ENCODE peak calls at places on chromosome 12, in eight cellular contexts. O is non-pigmented ciliary epithelial cell; R is NCI-H1417 treated with DMSO at 0.1 percent for 48 hours; Y is memory B cell; K is activated naive CD4-positive, alpha-beta T cell treated with Interleukin-2 at 50 U/mL for 16 hours; L is fibroblast of lung; B is uterus; P is NCI-H774. G is an unnamed sample.

GRCh38 chr12:103561174-103561573 is 25.9 kb upstream of the STAB2 start:
- DNase-seq in O (no peak), R (no peak), Y (no peak), K (no peak), L (peak), B (no peak), P (no peak), G (no peak)

GRCh38 chr12:127479256-127479655 is 787.7 kb upstream of the TMEM132C start:
- DNase-seq in O (no peak), R (no peak), Y (no peak), K (no peak), L (peak), B (no peak), P (no peak), G (no peak)

GRCh38 chr12:40792792-40793386 is 100.7 kb downstream of the CNTN1 start:
- DNase-seq in O (no peak), R (no peak), Y (no peak), K (no peak), L (no peak), B (no peak), P (no peak), G (no peak)

GRCh38 chr12:113302466-113302865 is 32.4 kb downstream of the SLC8B1 start:
- DNase-seq in O (no peak), R (no peak), Y (no peak), K (no peak), L (no peak), B (no peak), P (no peak), G (no peak)

GRCh38 chr12:62601765-62602444 is 135.3 kb downstream of the MON2 start:
- DNase-seq in O (no peak), R (no peak), Y (no peak), K (no peak), L (no peak), B (no peak), P (no peak), G (no peak)

GRCh38 chr12:32025906-32026305 is 66.7 kb downstream of the RESF1 start:
- DNase-seq in O (no peak), R (no peak), Y (no peak), K (peak), L (no peak), B (no peak), P (no peak), G (no peak)

GRCh38 chr12:47219243-47219642 is 139.5 kb upstream of the AMIGO2 start:
- DNase-seq in O (no peak), R (no peak), Y (no peak), K (no peak), L (peak), B (no peak), P (no peak), G (peak)

GRCh38 chr12:17661250-17661649 is 428.7 kb downstream of the RERGL start:
- DNase-seq in O (no peak), R (no peak), Y (no peak), K (no peak), L (no peak), B (no peak), P (no peak), G (no peak)

GRCh38 chr12:68812553-68813241 is 4.7 kb downstream of the MDM2 start:
- DNase-seq in O (no peak), R (no peak), Y (no peak), K (no peak), L (no peak), B (no peak), P (no peak), G (no peak)

GRCh38 chr12:2842948-2843347 is 8.1 kb upstream of the NRIP2 start:
- DNase-seq in O (no peak), R (no peak), Y (no peak), K (no peak), L (no peak), B (no peak), P (no peak), G (no peak)

GRCh38 chr12:82608706-82609105 is 78.0 kb upstream of the TMTC2 start:
- DNase-seq in O (peak), R (no peak), Y (no peak), K (no peak), L (peak), B (no peak), P (no peak), G (peak)

GRCh38 chr12:98464155-98464554 is 51.2 kb upstream of the TMPO start:
- DNase-seq in O (no peak), R (no peak), Y (no peak), K (no peak), L (peak), B (no peak), P (no peak), G (peak)

GRCh38 chr12:119624971-119625370 is 31.4 kb downstream of the TMEM233 start:
- DNase-seq in O (no peak), R (peak), Y (no peak), K (no peak), L (peak), B (no peak), P (peak), G (no peak)

GRCh38 chr12:130838284-130838950 is 633 bp downstream of the STX2 start:
- DNase-seq in O (no peak), R (no peak), Y (peak), K (peak), L (peak), B (peak), P (no peak), G (peak)

GRCh38 chr12:32419520-32419960 is 20.2 kb downstream of the FGD4 start:
- DNase-seq in O (no peak), R (no peak), Y (no peak), K (no peak), L (peak), B (no peak), P (no peak), G (peak)